ENCODE peak calls at places on chromosome 1, in four cellular contexts. Q is K562; E is stimulated activated CD4-positive, alpha-beta T cell treated with anti-CD3 and anti-CD28 coated beads, Interleukin-2, amount 100 ng/mL, for 24 hours; K is endodermal cell. W is an unnamed sample.

GRCh38 chr1:6519935-6520621 is 28.6 kb upstream of the PLEKHG5 start:
- DNase-seq in E (no peak), Q (peak), K (peak), W (peak)

GRCh38 chr1:31476891-31477846 is 64.2 kb downstream of the SERINC2 start:
- DNase-seq in Q (no peak), E (no peak), K (no peak), W (no peak)

GRCh38 chr1:209618756-209619420 is 33.3 kb downstream of the LAMB3 start:
- DNase-seq in K (no peak), Q (no peak), E (no peak), W (no peak)

GRCh38 chr1:111201275-111202090 is 1.0 kb upstream of the DENND2D start:
- DNase-seq in K (no peak), E (no peak), Q (peak), W (no peak)

GRCh38 chr1:195345149-195345548 is 1263.1 kb downstream of the KCNT2 start:
- DNase-seq in K (peak), E (no peak), Q (peak), W (peak)

GRCh38 chr1:89198500-89199072 is at the start of gene GBP4:
- DNase-seq in Q (no peak), K (peak), E (peak), W (peak)

GRCh38 chr1:155339515-155340111 is 18.9 kb downstream of the RUSC1 start:
- DNase-seq in E (no peak), Q (no peak), K (no peak), W (no peak)

GRCh38 chr1:153742411-153743142 is 14.7 kb downstream of the INTS3 start:
- DNase-seq in Q (no peak), K (no peak), E (no peak), W (no peak)

GRCh38 chr1:162551969-162552683 is 9.4 kb upstream of the UAP1 start:
- DNase-seq in K (no peak), Q (no peak), E (no peak), W (no peak)

GRCh38 chr1:56139786-56140185 is 439.6 kb downstream of the PLPP3 start:
- DNase-seq in E (no peak), Q (no peak), K (no peak), W (no peak)

GRCh38 chr1:158075078-158075477 is 81.6 kb downstream of the KIRREL1 start:
- DNase-seq in Q (no peak), K (no peak), E (no peak), W (no peak)

GRCh38 chr1:168879906-168880734 is 151.1 kb upstream of the DPT start:
- DNase-seq in K (peak), Q (no peak), E (no peak), W (peak)

GRCh38 chr1:8362701-8363101 is 44.8 kb downstream of the SLC45A1 start:
- DNase-seq in E (no peak), K (no peak), Q (no peak), W (no peak)

GRCh38 chr1:10962483-10962882 is 50.0 kb upstream of the TARDBP start:
- DNase-seq in E (no peak), K (no peak), Q (no peak), W (no peak)

GRCh38 chr1:155083865-155084721 is 5.5 kb downstream of the EFNA3 start:
- DNase-seq in K (peak), E (no peak), Q (peak), W (no peak)

GRCh38 chr1:23743287-23744052 is at the start of gene ELOA:
- DNase-seq in Q (peak), E (peak), K (peak), W (peak)

GRCh38 chr1:245546875-245547274 is 392.1 kb downstream of the KIF26B start:
- DNase-seq in Q (peak), E (no peak), K (peak), W (no peak)

GRCh38 chr1:206856674-206857464 is 8.6 kb upstream of the IL20 start:
- DNase-seq in Q (no peak), E (no peak), K (peak), W (peak)

GRCh38 chr1:175373786-175374623 is 181.4 kb upstream of the KIAA0040 start:
- DNase-seq in Q (peak), E (peak), K (peak), W (peak)

GRCh38 chr1:117142200-117142599 is 20.7 kb upstream of the TRIM45 start:
- DNase-seq in Q (no peak), E (no peak), K (no peak), W (no peak)

GRCh38 chr1:68104155-68104554 is 53.7 kb upstream of the DIRAS3 start:
- DNase-seq in Q (no peak), K (no peak), E (no peak), W (no peak)

GRCh38 chr1:151282883-151283725 is 1.0 kb downstream of the ZNF687 start:
- DNase-seq in E (peak), K (peak), Q (peak), W (peak)

GRCh38 chr1:154794608-154795007 is 75.5 kb downstream of the KCNN3 start:
- DNase-seq in K (no peak), Q (no peak), E (no peak), W (peak)

GRCh38 chr1:216071227-216071626 is 352.0 kb downstream of the USH2A start:
- DNase-seq in E (no peak), K (no peak), Q (no peak), W (no peak)

GRCh38 chr1:193537266-193538003 is 351.0 kb upstream of the B3GALT2 start:
- DNase-seq in Q (no peak), E (peak), K (no peak), W (no peak)

GRCh38 chr1:14835725-14836124 is 237.2 kb downstream of the KAZN start:
- DNase-seq in Q (no peak), K (no peak), E (no peak), W (no peak)

GRCh38 chr1:23613191-23614126 is 54.2 kb upstream of the ID3 start:
- DNase-seq in K (peak), Q (no peak), E (peak), W (no peak)

GRCh38 chr1:154859786-154860153 is 10.3 kb downstream of the KCNN3 start:
- DNase-seq in Q (no peak), E (no peak), K (no peak), W (no peak)

GRCh38 chr1:61139324-61140055 is 57.1 kb downstream of the NFIA start:
- DNase-seq in Q (no peak), E (no peak), K (no peak), W (no peak)

GRCh38 chr1:181091322-181092040 is 3.0 kb downstream of the IER5 start:
- DNase-seq in Q (no peak), E (no peak), K (no peak), W (no peak)

GRCh38 chr1:115671176-115672062 is 29.6 kb downstream of the VANGL1 start:
- DNase-seq in Q (peak), K (no peak), E (no peak), W (no peak)

GRCh38 chr1:205811660-205812059 is 1.3 kb downstream of the SLC41A1 start:
- DNase-seq in K (no peak), Q (peak), E (no peak), W (no peak)

GRCh38 chr1:27563407-27564263 is 40.3 kb downstream of the AHDC1 start:
- DNase-seq in E (no peak), Q (peak), K (no peak), W (no peak)

GRCh38 chr1:220788146-220788545 is 1.4 kb downstream of the MTARC1 start:
- DNase-seq in Q (no peak), E (no peak), K (peak), W (no peak)

W was measured in GM23338.